ENCODE peak calls at places on chromosomes 11 and 22, in eight cellular contexts. Y, B, D, J, A, P, L and X are unnamed samples.

GRCh38 chr11:47431356-47432083 is 5.3 kb upstream of the PSMC3 start:
- DNase-seq in D (no peak), B (no peak), L (no peak), P (no peak), J (no peak), A (no peak), Y (no peak), X (no peak)

GRCh38 chr22:16807109-16807508 is 18.1 kb downstream of the XKR3 start:
- DNase-seq in J (no peak), B (no peak), L (no peak), A (no peak), D (no peak), P (no peak), Y (no peak), X (no peak)

GRCh38 chr11:63244862-63245261 is 1.5 kb upstream of the SLC22A25 start:
- DNase-seq in B (no peak), L (no peak), Y (no peak), A (no peak), D (no peak), J (no peak), P (no peak), X (no peak)

GRCh38 chr11:66866007-66866406 is 9.1 kb downstream of the LRFN4 start:
- DNase-seq in P (no peak), A (no peak), J (no peak), D (no peak), Y (no peak), L (no peak), B (no peak), X (no peak)

GRCh38 chr22:22593964-22594656 is 35.0 kb upstream of the PRAME start:
- DNase-seq in Y (peak), J (no peak), B (no peak), A (no peak), D (peak), P (peak), L (peak), X (no peak)

GRCh38 chr22:50625568-50626313 is 2.2 kb downstream of the ARSA start:
- DNase-seq in P (no peak), L (no peak), A (no peak), D (peak), J (no peak), B (no peak), Y (no peak), X (no peak)

GRCh38 chr11:129237456-129237855 is 45.3 kb upstream of the ARHGAP32 start:
- DNase-seq in A (no peak), P (no peak), Y (no peak), L (no peak), J (no peak), D (no peak), B (no peak), X (no peak)

GRCh38 chr22:44335903-44336803 is 23.4 kb upstream of the SHISAL1 start:
- DNase-seq in Y (no peak), P (no peak), B (no peak), L (no peak), D (peak), A (no peak), J (no peak), X (no peak)

GRCh38 chr11:77129069-77129840 is 1.2 kb downstream of the MYO7A start:
- DNase-seq in Y (no peak), D (no peak), L (peak), P (no peak), B (no peak), A (no peak), J (no peak), X (no peak)

GRCh38 chr11:3984896-3985295 is 109.7 kb upstream of the RRM1 start:
- DNase-seq in P (no peak), D (no peak), A (no peak), L (no peak), B (no peak), J (no peak), Y (peak), X (no peak)

GRCh38 chr22:29693151-29693550 is 26.7 kb upstream of the CABP7 start:
- DNase-seq in B (no peak), P (no peak), J (no peak), L (no peak), Y (no peak), D (no peak), A (no peak), X (no peak)

GRCh38 chr11:34344410-34345011 is 13.3 kb downstream of the ABTB2 start:
- DNase-seq in P (no peak), D (no peak), B (no peak), L (no peak), A (no peak), Y (no peak), J (no peak), X (no peak)